ENCODE peak calls at places on chromosomes 4 and X, in five cellular contexts. One of them, this sample, is unnamed.

GRCh38 chr4:108140328-108140727 is 28.4 kb downstream of the LEF1 start:
- ATAC-seq in DND-41: no peak
- ATAC-seq in activated naive CD8-positive, alpha-beta T cell treated with anti-CD3 and anti-CD28 coated beads, Interleukin-2, amount 50 U/mL, for 24 hours: no peak
- ATAC-seq in sciatic nerve: no peak
- ATAC-seq in left ventricle myocardium superior: no peak
- ATAC-seq in this sample: no peak

GRCh38 chrX:24219320-24219719 is 69.8 kb downstream of the ZFX start:
- ATAC-seq in DND-41: no peak
- ATAC-seq in activated naive CD8-positive, alpha-beta T cell treated with anti-CD3 and anti-CD28 coated beads, Interleukin-2, amount 50 U/mL, for 24 hours: no peak
- ATAC-seq in sciatic nerve: no peak
- ATAC-seq in left ventricle myocardium superior: no peak
- ATAC-seq in this sample: peak

GRCh38 chr4:162707962-162708361 is 458.7 kb downstream of the NAF1 start:
- ATAC-seq in DND-41: no peak
- ATAC-seq in activated naive CD8-positive, alpha-beta T cell treated with anti-CD3 and anti-CD28 coated beads, Interleukin-2, amount 50 U/mL, for 24 hours: no peak
- ATAC-seq in sciatic nerve: no peak
- ATAC-seq in left ventricle myocardium superior: no peak
- ATAC-seq in this sample: no peak

GRCh38 chr4:60368986-60369385 is 831.1 kb upstream of the ADGRL3 start:
- ATAC-seq in DND-41: no peak
- ATAC-seq in activated naive CD8-positive, alpha-beta T cell treated with anti-CD3 and anti-CD28 coated beads, Interleukin-2, amount 50 U/mL, for 24 hours: no peak
- ATAC-seq in sciatic nerve: no peak
- ATAC-seq in left ventricle myocardium superior: no peak
- ATAC-seq in this sample: no peak

GRCh38 chrX:37998586-37999267 is 7.6 kb upstream of the SYTL5 start:
- ATAC-seq in DND-41: no peak
- ATAC-seq in activated naive CD8-positive, alpha-beta T cell treated with anti-CD3 and anti-CD28 coated beads, Interleukin-2, amount 50 U/mL, for 24 hours: peak
- ATAC-seq in sciatic nerve: no peak
- ATAC-seq in left ventricle myocardium superior: no peak
- ATAC-seq in this sample: peak

GRCh38 chrX:20116575-20117240 is at the start of gene MAP7D2:
- ATAC-seq in DND-41: no peak
- ATAC-seq in activated naive CD8-positive, alpha-beta T cell treated with anti-CD3 and anti-CD28 coated beads, Interleukin-2, amount 50 U/mL, for 24 hours: peak
- ATAC-seq in sciatic nerve: no peak
- ATAC-seq in left ventricle myocardium superior: peak
- ATAC-seq in this sample: no peak

GRCh38 chrX:72461288-72461687 is 111.4 kb downstream of the HDAC8 start:
- ATAC-seq in DND-41: no peak
- ATAC-seq in activated naive CD8-positive, alpha-beta T cell treated with anti-CD3 and anti-CD28 coated beads, Interleukin-2, amount 50 U/mL, for 24 hours: no peak
- ATAC-seq in sciatic nerve: peak
- ATAC-seq in left ventricle myocardium superior: no peak
- ATAC-seq in this sample: no peak

GRCh38 chrX:50154429-50154828 is 46.4 kb downstream of the AKAP4 start:
- ATAC-seq in DND-41: no peak
- ATAC-seq in activated naive CD8-positive, alpha-beta T cell treated with anti-CD3 and anti-CD28 coated beads, Interleukin-2, amount 50 U/mL, for 24 hours: no peak
- ATAC-seq in sciatic nerve: no peak
- ATAC-seq in left ventricle myocardium superior: no peak
- ATAC-seq in this sample: no peak

GRCh38 chr4:14368391-14368790 is 633.9 kb upstream of the CPEB2 start:
- ATAC-seq in DND-41: no peak
- ATAC-seq in activated naive CD8-positive, alpha-beta T cell treated with anti-CD3 and anti-CD28 coated beads, Interleukin-2, amount 50 U/mL, for 24 hours: no peak
- ATAC-seq in sciatic nerve: no peak
- ATAC-seq in left ventricle myocardium superior: peak
- ATAC-seq in this sample: no peak

GRCh38 chr4:140090215-140090731 is 63.7 kb downstream of the MAML3 start:
- ATAC-seq in DND-41: no peak
- ATAC-seq in activated naive CD8-positive, alpha-beta T cell treated with anti-CD3 and anti-CD28 coated beads, Interleukin-2, amount 50 U/mL, for 24 hours: no peak
- ATAC-seq in sciatic nerve: no peak
- ATAC-seq in left ventricle myocardium superior: no peak
- ATAC-seq in this sample: no peak

GRCh38 chr4:168610911-168611530 is 114.2 kb downstream of the PALLD start:
- ATAC-seq in DND-41: no peak
- ATAC-seq in activated naive CD8-positive, alpha-beta T cell treated with anti-CD3 and anti-CD28 coated beads, Interleukin-2, amount 50 U/mL, for 24 hours: no peak
- ATAC-seq in sciatic nerve: no peak
- ATAC-seq in left ventricle myocardium superior: peak
- ATAC-seq in this sample: no peak

GRCh38 chr4:25467843-25468242 is 90.8 kb downstream of the ANAPC4 start:
- ATAC-seq in DND-41: no peak
- ATAC-seq in activated naive CD8-positive, alpha-beta T cell treated with anti-CD3 and anti-CD28 coated beads, Interleukin-2, amount 50 U/mL, for 24 hours: no peak
- ATAC-seq in sciatic nerve: no peak
- ATAC-seq in left ventricle myocardium superior: no peak
- ATAC-seq in this sample: no peak

GRCh38 chr4:8240211-8241041 is 29.1 kb upstream of the HTRA3 start:
- ATAC-seq in DND-41: no peak
- ATAC-seq in activated naive CD8-positive, alpha-beta T cell treated with anti-CD3 and anti-CD28 coated beads, Interleukin-2, amount 50 U/mL, for 24 hours: no peak
- ATAC-seq in sciatic nerve: no peak
- ATAC-seq in left ventricle myocardium superior: no peak
- ATAC-seq in this sample: no peak

GRCh38 chrX:147948531-147948930 is 32.6 kb upstream of the FMR1NB start:
- ATAC-seq in DND-41: no peak
- ATAC-seq in activated naive CD8-positive, alpha-beta T cell treated with anti-CD3 and anti-CD28 coated beads, Interleukin-2, amount 50 U/mL, for 24 hours: no peak
- ATAC-seq in sciatic nerve: no peak
- ATAC-seq in left ventricle myocardium superior: no peak
- ATAC-seq in this sample: no peak

GRCh38 chrX:49177338-49177833 is 5.7 kb downstream of the PLP2 start:
- ATAC-seq in DND-41: peak
- ATAC-seq in activated naive CD8-positive, alpha-beta T cell treated with anti-CD3 and anti-CD28 coated beads, Interleukin-2, amount 50 U/mL, for 24 hours: peak
- ATAC-seq in sciatic nerve: peak
- ATAC-seq in left ventricle myocardium superior: peak
- ATAC-seq in this sample: peak

GRCh38 chrX:121216979-121217378 is 169.6 kb downstream of the GLUD2 start:
- ATAC-seq in DND-41: no peak
- ATAC-seq in activated naive CD8-positive, alpha-beta T cell treated with anti-CD3 and anti-CD28 coated beads, Interleukin-2, amount 50 U/mL, for 24 hours: no peak
- ATAC-seq in sciatic nerve: no peak
- ATAC-seq in left ventricle myocardium superior: no peak
- ATAC-seq in this sample: no peak

GRCh38 chr4:183960021-183960420 is 54.9 kb downstream of the STOX2 start:
- ATAC-seq in DND-41: no peak
- ATAC-seq in activated naive CD8-positive, alpha-beta T cell treated with anti-CD3 and anti-CD28 coated beads, Interleukin-2, amount 50 U/mL, for 24 hours: no peak
- ATAC-seq in sciatic nerve: peak
- ATAC-seq in left ventricle myocardium superior: peak
- ATAC-seq in this sample: no peak

GRCh38 chr4:105878668-105879067 is 16.6 kb upstream of the NPNT start:
- ATAC-seq in DND-41: no peak
- ATAC-seq in activated naive CD8-positive, alpha-beta T cell treated with anti-CD3 and anti-CD28 coated beads, Interleukin-2, amount 50 U/mL, for 24 hours: no peak
- ATAC-seq in sciatic nerve: no peak
- ATAC-seq in left ventricle myocardium superior: peak
- ATAC-seq in this sample: no peak

GRCh38 chrX:110847334-110847733 is 51.7 kb upstream of the CHRDL1 start:
- ATAC-seq in DND-41: peak
- ATAC-seq in activated naive CD8-positive, alpha-beta T cell treated with anti-CD3 and anti-CD28 coated beads, Interleukin-2, amount 50 U/mL, for 24 hours: no peak
- ATAC-seq in sciatic nerve: peak
- ATAC-seq in left ventricle myocardium superior: peak
- ATAC-seq in this sample: peak

GRCh38 chr4:56217383-56217890 is 169.9 kb downstream of the AASDH start:
- ATAC-seq in DND-41: no peak
- ATAC-seq in activated naive CD8-positive, alpha-beta T cell treated with anti-CD3 and anti-CD28 coated beads, Interleukin-2, amount 50 U/mL, for 24 hours: no peak
- ATAC-seq in sciatic nerve: no peak
- ATAC-seq in left ventricle myocardium superior: no peak
- ATAC-seq in this sample: no peak

GRCh38 chrX:139864613-139865012 is 68.2 kb downstream of the ATP11C start:
- ATAC-seq in DND-41: no peak
- ATAC-seq in activated naive CD8-positive, alpha-beta T cell treated with anti-CD3 and anti-CD28 coated beads, Interleukin-2, amount 50 U/mL, for 24 hours: no peak
- ATAC-seq in sciatic nerve: no peak
- ATAC-seq in left ventricle myocardium superior: no peak
- ATAC-seq in this sample: no peak